ENCODE peak calls at places on chromosomes 4 and X, in five cellular contexts. L, R, A, K and C are unnamed samples.

GRCh38 chrX:55648434-55648833 is 25.2 kb downstream of the FOXR2 start:
- DNase-seq in L (no peak), R (no peak), A (no peak), K (no peak), C (no peak)

GRCh38 chrX:86148594-86148993 is 343 bp downstream of the DACH2 start:
- DNase-seq in L (no peak), A (no peak), R (no peak), K (no peak), C (no peak)

GRCh38 chrX:85977218-85977617 is 70.1 kb downstream of the CHM start:
- DNase-seq in R (no peak), L (no peak), A (no peak), K (no peak), C (no peak)

GRCh38 chr4:1260418-1261106 is 11.6 kb upstream of the CTBP1 start:
- DNase-seq in R (no peak), A (no peak), L (no peak), K (no peak), C (no peak)

GRCh38 chrX:2192584-2193272 is 308.0 kb downstream of the DHRSX start:
- DNase-seq in R (no peak), K (no peak), A (no peak), L (no peak), C (no peak)

GRCh38 chr4:35591035-35591434 is 653.3 kb downstream of the ARAP2 start:
- DNase-seq in K (no peak), A (no peak), R (no peak), L (no peak), C (no peak)

GRCh38 chr4:164056426-164057142 is 562.1 kb downstream of the TMA16 start:
- DNase-seq in K (no peak), A (no peak), R (no peak), L (no peak), C (no peak)

GRCh38 chrX:110863883-110864282 is 68.3 kb upstream of the CHRDL1 start:
- DNase-seq in A (no peak), R (no peak), L (no peak), K (no peak), C (no peak)

GRCh38 chrX:3295731-3296130 is 50.7 kb downstream of the MXRA5 start:
- DNase-seq in A (no peak), K (no peak), L (peak), R (no peak), C (no peak)

GRCh38 chrX:149453030-149453429 is 52.1 kb downstream of the IDS start:
- DNase-seq in K (no peak), R (no peak), A (no peak), L (no peak), C (no peak)

GRCh38 chr4:52573551-52573950 is 85.5 kb downstream of the USP46 start:
- DNase-seq in K (no peak), A (no peak), L (no peak), R (no peak), C (no peak)

GRCh38 chrX:15849555-15849954 is 5.1 kb downstream of the AP1S2 start:
- DNase-seq in A (no peak), L (no peak), K (no peak), R (no peak), C (no peak)

GRCh38 chrX:154444001-154444754 is at the start of gene FAM50A:
- DNase-seq in K (peak), R (peak), L (peak), A (peak), C (peak)

GRCh38 chrX:38313190-38313589 is 14.1 kb downstream of the RPGR start:
- DNase-seq in A (no peak), K (no peak), L (no peak), R (no peak), C (no peak)

GRCh38 chr4:55396305-55397023 is 707 bp downstream of the TMEM165 start:
- DNase-seq in K (peak), L (peak), A (peak), R (no peak), C (peak)

GRCh38 chrX:138763761-138764160 is 52.2 kb upstream of the FGF13 start:
- DNase-seq in K (no peak), A (no peak), L (no peak), R (no peak), C (no peak)

GRCh38 chr4:185941476-185941875 is 127.5 kb upstream of the TLR3 start:
- DNase-seq in A (no peak), L (no peak), K (no peak), R (no peak), C (no peak)